ENCODE peak calls at places on chromosomes 11 and 22, in eight cellular contexts. L is transverse colon, I is upper lobe of right lung, N is PC-9, A is heart right ventricle, Y is thyroid gland, B is esophagus squamous epithelium, G is body of pancreas. D is an unnamed sample. For H3K27me3, the result is how much of the 10 kb centered on the place peaks cover.

GRCh38 chr22:46731246-46732040 is 6.6 kb downstream of the CERK start:
- DNase-seq in I (no peak), B (no peak), L (peak), A (peak), Y (peak), N (no peak), G (peak), D (no peak)

GRCh38 chr11:79390477-79390876 is 50.4 kb downstream of the TENM4 start:
- DNase-seq in N (no peak), I (no peak), L (no peak), Y (no peak), B (no peak), A (no peak), G (no peak), D (no peak)

GRCh38 chr11:8831861-8832260 is 79.1 kb upstream of the AKIP1 start:
- DNase-seq in I (no peak), L (no peak), N (no peak), G (no peak), A (no peak), B (no peak), Y (no peak), D (no peak)

GRCh38 chr11:119189393-119189792 is 4.1 kb downstream of the NHERF4 start:
- DNase-seq in G (no peak), Y (no peak), L (no peak), I (no peak), B (no peak), N (no peak), A (no peak), D (no peak)

GRCh38 chr22:20031732-20032406 is 11.0 kb downstream of the TANGO2 start:
- DNase-seq in L (peak), N (no peak), I (no peak), A (no peak), G (no peak), B (no peak), Y (no peak), D (no peak)

GRCh38 chr11:17526931-17527660 is 17.1 kb downstream of the USH1C start:
- DNase-seq in L (no peak), N (no peak), Y (peak), I (no peak), G (no peak), A (no peak), B (no peak), D (no peak)

GRCh38 chr11:130157111-130157510 is 2.5 kb upstream of the ST14 start:
- DNase-seq in A (no peak), L (no peak), B (no peak), N (no peak), I (no peak), G (no peak), Y (no peak), D (no peak)

GRCh38 chr11:3626250-3626960 is 15.4 kb downstream of the ART5 start:
- DNase-seq in B (no peak), G (peak), A (peak), I (peak), L (peak), N (no peak), Y (no peak), D (peak)

GRCh38 chr22:28129319-28129962 is 210.4 kb upstream of the PITPNB start:
- DNase-seq in N (no peak), L (no peak), I (no peak), A (no peak), B (no peak), Y (peak), G (no peak), D (no peak)

GRCh38 chr11:60864856-60865513 is 2.4 kb upstream of the ZP1 start:
- DNase-seq in I (peak), B (no peak), A (no peak), N (no peak), L (no peak), G (no peak), Y (no peak), D (no peak)

GRCh38 chr11:92556435-92556834 is 331.8 kb downstream of the FAT3 start:
- DNase-seq in B (no peak), G (no peak), A (no peak), N (no peak), Y (no peak), I (no peak), L (no peak), D (no peak)

GRCh38 chr11:14443642-14444041 is 56.0 kb downstream of the COPB1 start:
- DNase-seq in A (no peak), B (no peak), L (peak), N (peak), Y (no peak), I (no peak), G (peak), D (no peak)

GRCh38 chr11:36131719-36132349 is 157.4 kb downstream of the COMMD9 start:
- DNase-seq in A (peak), Y (peak), B (no peak), L (peak), I (no peak), G (peak), N (no peak), D (peak)

GRCh38 chr11:65859134-65859811 is 960 bp upstream of the MUS81 start:
- DNase-seq in A (peak), L (peak), N (peak), I (peak), B (peak), Y (peak), G (peak), D (peak)
- TF ChIP-seq CTCF in A (peak), L (peak), N (peak), I (peak), B (no peak), Y (peak), G (no peak), D (no peak)

GRCh38 chr11:637593-638507 is 781 bp downstream of the DRD4 start:
- DNase-seq in L (no peak), G (no peak), I (no peak), Y (no peak), N (no peak), A (no peak), B (no peak), D (no peak)

GRCh38 chr11:635945-636510 is 1.0 kb upstream of the DRD4 start:
- DNase-seq in B (no peak), A (no peak), G (no peak), Y (no peak), I (no peak), L (no peak), N (no peak), D (no peak)

GRCh38 chr11:636511-637332 is at the start of gene DRD4:
- DNase-seq in N (no peak), G (no peak), B (no peak), Y (peak), L (no peak), I (no peak), A (no peak), D (no peak)

GRCh38 chr11:638616-639323 is 1.7 kb downstream of the DRD4 start:
- DNase-seq in B (no peak), G (no peak), I (no peak), A (no peak), Y (peak), L (no peak), N (no peak), D (no peak)

GRCh38 chr11:637333-637592 is 194 bp downstream of the DRD4 start:
- DNase-seq in A (no peak), G (no peak), N (no peak), I (no peak), L (no peak), Y (no peak), B (no peak), D (no peak)
- H3K27me3 ChIP-seq in A (under half), G (under half), N (under half), I (under half), L (under half), Y (under half), B (under half), D (under half)

GRCh38 chr11:82174610-82175009 is 559.1 kb downstream of the FAM181B start:
- DNase-seq in A (no peak), N (no peak), G (no peak), I (no peak), Y (no peak), B (no peak), L (no peak), D (no peak)
- TF ChIP-seq CTCF in A (no peak), N (peak), G (no peak), I (no peak), Y (no peak), B (no peak), L (no peak), D (no peak)

GRCh38 chr11:45392154-45392553 is 106.0 kb upstream of the SYT13 start:
- DNase-seq in G (no peak), L (no peak), N (no peak), Y (no peak), I (peak), A (no peak), B (no peak), D (no peak)
- H3K27me3 ChIP-seq in G (under half), L (under half), N (half or more), Y (under half), I (under half), A (under half), B (under half), D (under half)

GRCh38 chr22:24485608-24486007 is 9.5 kb upstream of the UPB1 start:
- DNase-seq in I (no peak), B (no peak), Y (no peak), N (no peak), A (no peak), G (no peak), L (no peak), D (no peak)
- TF ChIP-seq CTCF in I (peak), B (no peak), Y (peak), N (no peak), A (peak), G (no peak), L (no peak), D (no peak)

DNA sequence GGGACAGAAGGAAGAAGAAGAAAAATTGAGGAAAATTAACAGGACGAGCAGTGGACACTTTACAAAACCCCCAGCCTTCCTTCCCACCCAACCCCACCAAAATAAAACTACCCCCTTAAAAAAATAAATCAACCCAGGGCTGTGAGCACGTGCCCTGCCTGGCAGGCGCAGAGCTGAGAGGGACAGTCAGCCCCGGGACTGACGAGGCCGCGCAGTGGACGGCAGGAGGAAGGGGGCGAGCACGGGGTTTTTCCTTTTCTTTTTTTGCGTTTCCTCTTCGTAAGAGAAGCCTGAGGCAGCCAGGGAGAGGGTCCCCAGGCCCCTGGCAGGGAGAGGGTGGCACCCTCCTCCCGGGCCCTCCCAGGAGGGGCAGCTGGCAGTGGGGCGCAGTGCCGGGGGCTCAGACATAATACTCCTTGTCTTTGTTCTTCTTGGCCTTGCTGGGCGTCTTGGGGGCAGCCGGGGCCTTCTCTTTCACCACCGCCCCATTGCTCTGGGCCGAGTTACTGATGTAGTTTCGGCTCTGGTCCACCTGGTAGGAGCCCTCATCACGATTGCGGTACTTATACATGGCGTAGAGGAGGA is 15.9 kb downstream of the SLC22A12 start:
- DNase-seq in L (no peak), N (no peak), B (no peak), A (no peak), Y (no peak), I (no peak), G (no peak), D (no peak)
- H3K27me3 ChIP-seq in L (under half), N (half or more), B (under half), A (under half), Y (under half), I (under half), G (under half), D (under half)

GRCh38 chr11:65591939-65592814 is 3.4 kb downstream of the KCNK7 start:
- DNase-seq in I (peak), B (no peak), N (no peak), A (peak), Y (peak), L (peak), G (peak), D (peak)
- TF ChIP-seq CTCF in I (no peak), B (peak), N (no peak), A (peak), Y (peak), L (peak), G (no peak), D (no peak)

GRCh38 chr11:2259897-2260451 is 10.4 kb downstream of the ASCL2 start:
- DNase-seq in G (no peak), I (peak), A (no peak), B (no peak), L (no peak), Y (no peak), N (no peak), D (peak)

GRCh38 chr11:2260491-2261364 is 9.7 kb downstream of the ASCL2 start:
- DNase-seq in G (no peak), Y (no peak), A (no peak), B (no peak), I (no peak), L (no peak), N (no peak), D (peak)

GRCh38 chr11:2258501-2259465 is 11.6 kb downstream of the ASCL2 start:
- DNase-seq in B (no peak), I (no peak), A (no peak), L (no peak), N (no peak), Y (no peak), G (no peak), D (no peak)

GRCh38 chr11:2261436-2262230 is 8.8 kb downstream of the ASCL2 start:
- DNase-seq in N (no peak), Y (no peak), B (no peak), A (no peak), I (peak), L (no peak), G (no peak), D (peak)

DNA sequence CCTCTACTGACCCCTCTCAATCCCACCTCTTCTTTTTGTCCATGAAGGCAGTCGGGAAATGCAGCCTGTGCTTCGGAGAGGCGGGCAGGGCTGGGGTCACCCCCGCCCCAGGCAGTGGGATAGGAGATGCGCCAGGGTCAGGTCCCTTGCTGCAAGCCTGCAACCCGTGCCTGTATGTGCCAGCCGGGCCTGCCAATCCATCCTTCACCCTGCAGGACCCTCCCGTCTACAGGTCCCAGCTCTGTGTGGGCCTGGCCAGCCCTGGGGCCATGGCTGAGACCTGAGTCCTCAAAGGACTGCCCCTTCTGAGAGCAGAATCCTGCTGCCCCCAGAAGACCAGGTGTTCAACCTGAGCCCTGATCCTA is 10.9 kb downstream of the ASCL2 start:
- DNase-seq in A (no peak), I (peak), G (no peak), Y (no peak), N (no peak), L (no peak), B (no peak), D (no peak)
- H3K27me3 ChIP-seq in A (under half), I (under half), G (under half), Y (under half), N (under half), L (under half), B (under half), D (under half)

GRCh38 chr11:30257058-30257457 is 26.2 kb downstream of the FSHB start:
- DNase-seq in L (no peak), N (no peak), Y (no peak), B (no peak), G (no peak), I (no peak), A (no peak), D (no peak)

GRCh38 chr11:30255637-30256036 is 24.8 kb downstream of the FSHB start:
- DNase-seq in I (no peak), Y (no peak), B (no peak), N (no peak), G (no peak), L (no peak), A (no peak), D (no peak)

GRCh38 chr11:30258679-30259078 is 27.9 kb downstream of the FSHB start:
- DNase-seq in L (no peak), A (no peak), B (no peak), G (no peak), N (no peak), Y (no peak), I (no peak), D (no peak)

DNA sequence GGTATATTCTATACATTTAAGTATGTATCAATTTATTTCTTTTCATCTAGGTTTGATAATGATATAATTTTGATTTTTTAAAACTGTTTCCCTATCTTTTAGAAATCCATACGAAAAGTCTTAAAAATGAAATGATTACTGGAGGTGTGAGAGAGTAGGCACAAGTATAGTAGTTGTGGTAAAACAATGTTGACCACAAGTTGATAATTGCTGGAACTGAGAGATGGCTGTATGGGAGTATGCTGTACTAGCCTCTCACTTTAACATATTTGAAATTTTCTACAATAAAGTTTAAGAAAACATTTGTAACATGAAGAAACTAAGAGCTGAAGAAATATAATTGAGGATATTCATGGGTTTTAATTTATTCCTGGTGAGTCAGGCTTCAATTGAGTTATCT is 30.0 kb downstream of the FSHB start:
- DNase-seq in B (no peak), Y (no peak), A (no peak), G (no peak), L (no peak), N (no peak), I (no peak), D (no peak)
- TF ChIP-seq CTCF in B (no peak), Y (no peak), A (no peak), G (no peak), L (no peak), N (no peak), I (no peak), D (no peak)

D was measured in tibial artery.